ENCODE peak calls at places on chromosomes 12 and 14, in seven cellular contexts. B, C, M, S, F, N and J are unnamed samples.
A peak's percentile ranks its signal among the peaks of the same experiment; 100 is the strongest.

GRCh38 chr14:76473381-76474263 is 97.7 kb downstream of the ESRRB start:
- DNase-seq in B (peak; percentile 56), M (no peak), S (no peak), C (no peak), N (no peak), F (no peak), J (no peak)

GRCh38 chr14:106044949-106045596 is 518.7 kb downstream of the TMEM121 start:
- DNase-seq in N (no peak), F (no peak), B (peak; percentile 8), S (peak; percentile 36), M (no peak), C (peak; percentile 40), J (peak; percentile 7)

GRCh38 chr12:114848661-114849060 is 164.7 kb upstream of the TBX3 start:
- DNase-seq in B (no peak), S (no peak), N (peak; percentile 20), F (no peak), C (peak; percentile 95), M (no peak), J (no peak)

GRCh38 chr12:78929075-78929418 is 64.5 kb downstream of the SYT1 start:
- DNase-seq in F (no peak), S (peak; percentile 56), C (no peak), M (no peak), N (no peak), B (no peak), J (no peak)

GRCh38 chr14:74582910-74583581 is 29.0 kb downstream of the LTBP2 start:
- DNase-seq in M (no peak), F (peak; percentile 55), N (no peak), S (no peak), C (peak; percentile 62), B (no peak), J (peak; percentile 85)

GRCh38 chr12:20629414-20630156 is 65.5 kb upstream of the SLCO1C1 start:
- DNase-seq in F (peak; percentile 26), B (peak; percentile 21), S (no peak), M (peak; percentile 73), N (peak; percentile 59), C (peak; percentile 61), J (no peak)

GRCh38 chr14:61025239-61026223 is 44.5 kb downstream of the SLC38A6 start:
- DNase-seq in B (peak; percentile 85), C (peak; percentile 87), F (peak; percentile 96), M (peak; percentile 49), S (peak; percentile 41), N (peak; percentile 75), J (peak; percentile 62)

GRCh38 chr14:102215071-102215470 is 75.4 kb downstream of the WDR20 start:
- DNase-seq in F (peak; percentile 82), S (no peak), B (no peak), N (no peak), C (peak; percentile 88), M (no peak), J (no peak)

GRCh38 chr14:81170829-81171195 is 49.9 kb downstream of the GTF2A1 start:
- DNase-seq in M (no peak), B (no peak), C (no peak), S (no peak), F (no peak), N (no peak), J (no peak)

GRCh38 chr14:36690301-36691020 is 28.8 kb downstream of the PAX9 start:
- DNase-seq in M (no peak), N (no peak), B (no peak), C (peak; percentile 14), F (peak; percentile 86), S (no peak), J (peak; percentile 61)

GRCh38 chr12:17609152-17609551 is 480.8 kb downstream of the RERGL start:
- DNase-seq in S (no peak), N (no peak), C (no peak), B (no peak), M (no peak), F (peak; percentile 10), J (no peak)

GRCh38 chr12:119069029-119069731 is 87.8 kb downstream of the SRRM4 start:
- DNase-seq in S (no peak), N (peak; percentile 7), F (no peak), C (no peak), B (peak; percentile 14), M (no peak), J (no peak)

GRCh38 chr12:80314741-80315140 is 129.3 kb upstream of the PTPRQ start:
- DNase-seq in S (no peak), B (no peak), M (no peak), F (no peak), C (no peak), N (no peak), J (no peak)

GRCh38 chr14:32509632-32510187 is 180.6 kb downstream of the AKAP6 start:
- DNase-seq in C (peak; percentile 99), F (peak; percentile 80), N (peak; percentile 44), S (no peak), B (no peak), M (no peak), J (peak; percentile 50)

GRCh38 chr12:6632026-6632978 is 3.5 kb downstream of the LPAR5 start:
- DNase-seq in C (no peak), F (no peak), B (no peak), M (no peak), S (no peak), N (peak; percentile 49), J (peak; percentile 17)

DNA sequence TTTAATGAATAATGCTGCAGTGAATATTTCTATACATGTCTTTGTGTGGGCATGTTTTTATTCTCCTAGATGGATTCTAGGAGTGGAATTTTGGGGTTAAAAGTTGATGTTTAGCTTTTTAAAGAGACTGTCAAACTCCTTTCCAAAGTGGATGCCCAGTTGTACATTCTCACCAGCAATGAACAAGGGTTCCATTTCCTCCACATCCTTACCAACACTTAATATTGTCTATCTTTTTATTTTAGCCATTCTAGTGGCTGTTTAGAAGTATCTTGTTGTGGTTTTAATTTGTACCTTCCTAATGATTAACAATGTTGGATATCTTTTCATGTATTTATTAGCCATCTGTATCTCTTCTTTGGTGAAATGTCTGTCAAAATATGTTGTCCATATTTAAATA is 109.8 kb downstream of the SMOC1 start:
- DNase-seq in S (no peak), M (no peak), F (no peak), C (no peak), B (no peak), N (no peak), J (no peak)
- H3K9me2 ChIP-seq in S (no peaks in the 10 kb centered on the region), M (no peaks in the 10 kb centered on the region), F (no peaks in the 10 kb centered on the region), C (no peaks in the 10 kb centered on the region), B (no peaks in the 10 kb centered on the region), N (no peaks in the 10 kb centered on the region), J (no peaks in the 10 kb centered on the region)

DNA sequence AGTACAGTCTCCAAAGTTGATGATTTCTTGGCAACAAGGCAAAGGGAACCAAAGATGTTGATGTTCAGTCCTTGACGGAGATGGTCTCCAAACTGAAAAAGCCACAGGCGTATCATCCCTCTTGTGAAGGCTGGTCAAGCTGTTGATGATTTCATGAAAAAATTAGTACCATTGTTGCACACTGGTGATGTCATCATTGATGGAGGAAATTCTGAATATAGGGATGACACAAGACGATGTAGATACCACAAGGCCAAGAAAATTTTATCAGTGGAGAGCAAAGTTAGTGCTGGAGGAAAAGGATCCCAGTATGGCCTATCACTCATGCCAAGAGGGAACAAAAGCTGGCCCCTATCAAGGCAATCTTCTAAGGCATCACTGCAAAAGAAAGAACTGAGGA is 88.7 kb upstream of the KRR1 start:
- DNase-seq in M (no peak), S (no peak), B (no peak), F (no peak), C (no peak), N (no peak), J (no peak)
- H3K27ac ChIP-seq in M (no peak overlapping the region), S (no peak overlapping the region), B (no peak overlapping the region), F (no peak overlapping the region), C (no peak overlapping the region), N (no peak overlapping the region), J (no peak overlapping the region)

GRCh38 chr12:105910030-105910429 is 228.7 kb downstream of the NUAK1 start:
- DNase-seq in S (no peak), F (no peak), B (no peak), C (no peak), M (no peak), N (no peak), J (no peak)
- TF ChIP-seq EZH2 in S (no peak), F (no peak), B (no peak), C (no peak), M (no peak), N (no peak), J (no peak)

DNA sequence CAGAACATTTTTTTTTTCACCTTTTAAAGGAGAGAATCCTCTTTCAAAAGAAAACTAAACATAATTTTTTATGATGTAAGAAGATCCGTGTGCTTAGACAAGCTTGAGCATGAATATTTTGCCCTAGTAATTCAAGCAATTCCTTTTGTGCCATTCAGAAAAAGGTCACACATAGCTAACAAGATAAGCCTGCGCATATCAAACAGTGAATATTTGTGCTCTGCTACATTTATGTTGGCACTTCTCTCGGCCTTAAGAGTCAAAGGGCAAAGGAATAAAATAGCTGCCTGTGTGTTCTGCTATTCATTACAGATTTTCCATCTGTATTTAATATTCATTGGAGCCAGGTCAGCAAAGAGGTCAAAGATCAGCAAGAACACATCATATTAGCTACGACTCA is 163.4 kb downstream of the TMTC3 start:
- DNase-seq in S (no peak), M (no peak), N (no peak), B (no peak), C (no peak), F (peak; percentile 3), J (no peak)
- H3K9me2 ChIP-seq in S (no peaks in the 10 kb centered on the region), M (no peaks in the 10 kb centered on the region), N (no peaks in the 10 kb centered on the region), B (peaks cover 1% of the 10 kb centered on the region), C (no peaks in the 10 kb centered on the region), F (no peaks in the 10 kb centered on the region), J (no peaks in the 10 kb centered on the region)

DNA sequence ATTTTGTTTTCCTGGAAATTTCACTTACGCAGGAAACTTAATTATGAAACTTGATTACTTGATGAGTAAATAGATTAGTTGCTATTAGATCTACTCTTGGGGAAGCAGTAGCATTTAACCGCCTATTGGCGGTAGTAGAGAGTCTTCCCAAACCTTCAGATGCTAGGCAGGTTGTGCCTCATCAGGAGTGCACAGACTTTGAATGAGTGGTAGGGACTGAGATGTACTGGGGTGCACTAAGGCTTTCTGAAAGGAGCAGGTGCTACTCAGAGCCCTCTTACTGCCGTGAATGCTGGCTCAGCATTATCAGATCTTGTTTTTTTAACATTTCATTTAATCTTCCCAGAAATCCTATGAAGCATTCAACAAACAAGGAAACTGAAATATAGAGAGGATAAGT is 7.7 kb downstream of the GATC start:
- DNase-seq in C (peak; percentile 63), S (no peak), F (peak; percentile 65), B (peak; percentile 70), N (no peak), M (peak; percentile 58), J (no peak)
- H3K27ac ChIP-seq in C (no peak overlapping the region), S (no peak overlapping the region), F (no peak overlapping the region), B (no peak overlapping the region), N (no peak overlapping the region), M (peak overlapping the region; percentile 25), J (no peak overlapping the region)

GRCh38 chr12:71438670-71439361 is 782 bp upstream of the LGR5 start:
- DNase-seq in S (no peak), F (peak; percentile 35), N (peak; percentile 23), C (peak; percentile 16), M (no peak), B (peak; percentile 26), J (no peak)

GRCh38 chr12:71440393-71441349 is 1.1 kb downstream of the LGR5 start:
- DNase-seq in S (no peak), M (no peak), B (peak; percentile 49), C (peak; percentile 26), N (peak; percentile 32), F (no peak), J (no peak)

GRCh38 chr12:71441350-71441748 is 1.8 kb downstream of the LGR5 start:
- DNase-seq in B (no peak), M (no peak), N (no peak), C (no peak), F (no peak), S (no peak), J (no peak)

GRCh38 chr12:71439362-71439612 is 311 bp upstream of the LGR5 start:
- DNase-seq in S (no peak), F (no peak), B (no peak), N (no peak), C (no peak), M (no peak), J (no peak)

GRCh38 chr12:71439613-71440392 is at the start of gene LGR5:
- DNase-seq in S (no peak), N (peak; percentile 76), C (peak; percentile 44), B (peak; percentile 73), F (peak; percentile 15), M (no peak), J (no peak)
- TF ChIP-seq EZH2 in S (no peak), N (no peak), C (no peak), B (no peak), F (no peak), M (no peak), J (no peak)